ENCODE peak calls at places on chromosomes 4 and X, in nine cellular contexts. G is mucosa of descending colon; J is neuronal stem cell; N is activated B cell treated with CpG ODN at 0.5 μM for 24 hours; R is T follicular helper cell; V is MCF 10A; X is CD8-positive, alpha-beta T cell; Z is stimulated activated CD4-positive, alpha-beta T cell treated with anti-CD3 and anti-CD28 coated beads, Interleukin-1b, Interleukin-23, amount 100 ng/mL, for 24 hours; Q is effector memory CD8-positive, alpha-beta T cell. O is an unnamed sample.

GRCh38 chr4:87058272-87059073 is 123.7 kb downstream of the AFF1 start:
- DNase-seq in G (no peak), J (no peak), N (no peak), R (no peak), V (peak), X (no peak), Z (peak), Q (no peak), O (no peak)

GRCh38 chrX:129930941-129931410 is 25.0 kb downstream of the UTP14A start:
- DNase-seq in G (no peak), J (no peak), N (no peak), R (no peak), V (no peak), X (no peak), Z (no peak), Q (no peak), O (no peak)

GRCh38 chrX:10387011-10387410 is 230.2 kb downstream of the CLCN4 start:
- DNase-seq in G (no peak), J (no peak), N (no peak), R (no peak), V (peak), X (no peak), Z (no peak), Q (no peak), O (no peak)

GRCh38 chrX:14022019-14022418 is 7.7 kb downstream of the GEMIN8 start:
- DNase-seq in G (no peak), J (no peak), N (no peak), R (no peak), V (no peak), X (no peak), Z (no peak), Q (no peak), O (no peak)

GRCh38 chr4:30182786-30183185 is 537.4 kb upstream of the PCDH7 start:
- DNase-seq in G (no peak), J (no peak), N (no peak), R (no peak), V (no peak), X (no peak), Z (no peak), Q (no peak), O (no peak)

GRCh38 chrX:154658187-154658586 is 4.8 kb upstream of the CTAG2 start:
- DNase-seq in G (peak), J (no peak), N (no peak), R (no peak), V (no peak), X (no peak), Z (no peak), Q (no peak), O (no peak)

GRCh38 chr4:118058955-118059354 is 24.7 kb downstream of the NDST3 start:
- DNase-seq in G (no peak), J (no peak), N (no peak), R (no peak), V (no peak), X (no peak), Z (no peak), Q (no peak), O (no peak)

GRCh38 chr4:151604238-151604637 is 156.6 kb downstream of the GATB start:
- DNase-seq in G (no peak), J (no peak), N (no peak), R (no peak), V (peak), X (no peak), Z (no peak), Q (no peak), O (no peak)

GRCh38 chrX:17047224-17047623 is 100.8 kb downstream of the REPS2 start:
- DNase-seq in G (no peak), J (no peak), N (no peak), R (no peak), V (no peak), X (no peak), Z (no peak), Q (no peak), O (no peak)

GRCh38 chr4:165784672-165785071 is 88.4 kb upstream of the TLL1 start:
- DNase-seq in G (no peak), J (no peak), N (no peak), R (no peak), V (no peak), X (no peak), Z (no peak), Q (no peak), O (no peak)

GRCh38 chr4:176534566-176534965 is 214.8 kb downstream of the SPCS3 start:
- DNase-seq in G (no peak), J (no peak), N (no peak), R (no peak), V (peak), X (no peak), Z (no peak), Q (no peak), O (no peak)

GRCh38 chrX:150935466-150935865 is 37.0 kb upstream of the CD99L2 start:
- DNase-seq in G (no peak), J (no peak), N (no peak), R (no peak), V (peak), X (no peak), Z (no peak), Q (no peak), O (no peak)

GRCh38 chr4:127521463-127521862 is 111.3 kb upstream of the INTU start:
- DNase-seq in G (no peak), J (no peak), N (no peak), R (no peak), V (no peak), X (no peak), Z (no peak), Q (no peak), O (no peak)

GRCh38 chr4:76886848-76887441 is 11.0 kb downstream of the SOWAHB start:
- DNase-seq in G (no peak), J (no peak), N (no peak), R (no peak), V (no peak), X (no peak), Z (no peak), Q (no peak), O (no peak)